ENCODE peak calls at places on chromosomes 11 and 22, in ten cellular contexts. One of them, this sample, is unnamed.

GRCh38 chr11:68012843-68013610 is 2.9 kb downstream of the ALDH3B1 start:
- DNase-seq in cardiac muscle cell: peak
- DNase-seq in A549: peak
- DNase-seq in right lobe of liver: no peak
- DNase-seq in psoas muscle: no peak
- DNase-seq in CD4-positive, alpha-beta memory T cell: no peak
- DNase-seq in brain microvascular endothelial cell: peak
- DNase-seq in heart right ventricle: no peak
- DNase-seq in fibroblast of mammary gland: peak
- DNase-seq in lower leg skin: no peak
- DNase-seq in this sample: peak

GRCh38 chr11:103464420-103464819 is 355.2 kb downstream of the DYNC2H1 start:
- DNase-seq in cardiac muscle cell: no peak
- DNase-seq in A549: no peak
- DNase-seq in right lobe of liver: no peak
- DNase-seq in psoas muscle: no peak
- DNase-seq in CD4-positive, alpha-beta memory T cell: no peak
- DNase-seq in brain microvascular endothelial cell: no peak
- DNase-seq in heart right ventricle: no peak
- DNase-seq in fibroblast of mammary gland: no peak
- DNase-seq in lower leg skin: no peak
- DNase-seq in this sample: no peak

GRCh38 chr11:13962562-13963168 is at the start of gene SPON1:
- DNase-seq in cardiac muscle cell: peak
- DNase-seq in A549: no peak
- DNase-seq in right lobe of liver: peak
- DNase-seq in psoas muscle: no peak
- DNase-seq in CD4-positive, alpha-beta memory T cell: peak
- DNase-seq in brain microvascular endothelial cell: no peak
- DNase-seq in heart right ventricle: peak
- DNase-seq in fibroblast of mammary gland: peak
- DNase-seq in lower leg skin: no peak
- DNase-seq in this sample: no peak

GRCh38 chr22:20646377-20646776 is 127.5 kb upstream of the SERPIND1 start:
- DNase-seq in cardiac muscle cell: no peak
- DNase-seq in A549: no peak
- DNase-seq in right lobe of liver: no peak
- DNase-seq in psoas muscle: no peak
- DNase-seq in CD4-positive, alpha-beta memory T cell: no peak
- DNase-seq in brain microvascular endothelial cell: no peak
- DNase-seq in heart right ventricle: no peak
- DNase-seq in fibroblast of mammary gland: no peak
- DNase-seq in lower leg skin: no peak
- DNase-seq in this sample: no peak

GRCh38 chr11:100833276-100833675 is 146.2 kb downstream of the ARHGAP42 start:
- DNase-seq in cardiac muscle cell: no peak
- DNase-seq in A549: no peak
- DNase-seq in right lobe of liver: no peak
- DNase-seq in psoas muscle: no peak
- DNase-seq in CD4-positive, alpha-beta memory T cell: no peak
- DNase-seq in brain microvascular endothelial cell: no peak
- DNase-seq in heart right ventricle: no peak
- DNase-seq in fibroblast of mammary gland: no peak
- DNase-seq in lower leg skin: no peak
- DNase-seq in this sample: no peak

GRCh38 chr22:19932367-19933206 is 9.0 kb upstream of the COMT start:
- DNase-seq in cardiac muscle cell: no peak
- DNase-seq in A549: no peak
- DNase-seq in right lobe of liver: no peak
- DNase-seq in psoas muscle: no peak
- DNase-seq in CD4-positive, alpha-beta memory T cell: no peak
- DNase-seq in brain microvascular endothelial cell: no peak
- DNase-seq in heart right ventricle: no peak
- DNase-seq in fibroblast of mammary gland: no peak
- DNase-seq in lower leg skin: peak
- DNase-seq in this sample: no peak

GRCh38 chr11:95711162-95711944 is 78.2 kb downstream of the FAM76B start:
- DNase-seq in cardiac muscle cell: peak
- DNase-seq in A549: no peak
- DNase-seq in right lobe of liver: no peak
- DNase-seq in psoas muscle: no peak
- DNase-seq in CD4-positive, alpha-beta memory T cell: no peak
- DNase-seq in brain microvascular endothelial cell: peak
- DNase-seq in heart right ventricle: no peak
- DNase-seq in fibroblast of mammary gland: peak
- DNase-seq in lower leg skin: no peak
- DNase-seq in this sample: peak

GRCh38 chr22:39392341-39392948 is 7.1 kb upstream of the TAB1 start:
- DNase-seq in cardiac muscle cell: peak
- DNase-seq in A549: no peak
- DNase-seq in right lobe of liver: no peak
- DNase-seq in psoas muscle: no peak
- DNase-seq in CD4-positive, alpha-beta memory T cell: no peak
- DNase-seq in brain microvascular endothelial cell: no peak
- DNase-seq in heart right ventricle: no peak
- DNase-seq in fibroblast of mammary gland: no peak
- DNase-seq in lower leg skin: no peak
- DNase-seq in this sample: no peak

GRCh38 chr11:58688779-58689503 is 42.8 kb downstream of the GLYAT start:
- DNase-seq in cardiac muscle cell: no peak
- DNase-seq in A549: no peak
- DNase-seq in right lobe of liver: no peak
- DNase-seq in psoas muscle: no peak
- DNase-seq in CD4-positive, alpha-beta memory T cell: no peak
- DNase-seq in brain microvascular endothelial cell: no peak
- DNase-seq in heart right ventricle: no peak
- DNase-seq in fibroblast of mammary gland: peak
- DNase-seq in lower leg skin: no peak
- DNase-seq in this sample: peak

GRCh38 chr11:79092791-79093313 is 348.0 kb downstream of the TENM4 start:
- DNase-seq in cardiac muscle cell: peak
- DNase-seq in A549: peak
- DNase-seq in right lobe of liver: no peak
- DNase-seq in psoas muscle: no peak
- DNase-seq in CD4-positive, alpha-beta memory T cell: no peak
- DNase-seq in brain microvascular endothelial cell: peak
- DNase-seq in heart right ventricle: no peak
- DNase-seq in fibroblast of mammary gland: peak
- DNase-seq in lower leg skin: peak
- DNase-seq in this sample: peak

GRCh38 chr11:76242004-76242779 is 35.9 kb upstream of the WNT11 start:
- DNase-seq in cardiac muscle cell: no peak
- DNase-seq in A549: no peak
- DNase-seq in right lobe of liver: no peak
- DNase-seq in psoas muscle: no peak
- DNase-seq in CD4-positive, alpha-beta memory T cell: no peak
- DNase-seq in brain microvascular endothelial cell: no peak
- DNase-seq in heart right ventricle: no peak
- DNase-seq in fibroblast of mammary gland: no peak
- DNase-seq in lower leg skin: no peak
- DNase-seq in this sample: no peak

GRCh38 chr11:60910281-60910687 is 3.7 kb upstream of the TMEM109 start:
- DNase-seq in cardiac muscle cell: no peak
- DNase-seq in A549: no peak
- DNase-seq in right lobe of liver: no peak
- DNase-seq in psoas muscle: no peak
- DNase-seq in CD4-positive, alpha-beta memory T cell: no peak
- DNase-seq in brain microvascular endothelial cell: no peak
- DNase-seq in heart right ventricle: no peak
- DNase-seq in fibroblast of mammary gland: no peak
- DNase-seq in lower leg skin: no peak
- DNase-seq in this sample: no peak

GRCh38 chr11:7538023-7538422 is 24.2 kb downstream of the PPFIBP2 start:
- DNase-seq in cardiac muscle cell: peak
- DNase-seq in A549: no peak
- DNase-seq in right lobe of liver: no peak
- DNase-seq in psoas muscle: peak
- DNase-seq in CD4-positive, alpha-beta memory T cell: no peak
- DNase-seq in brain microvascular endothelial cell: no peak
- DNase-seq in heart right ventricle: no peak
- DNase-seq in fibroblast of mammary gland: peak
- DNase-seq in lower leg skin: peak
- DNase-seq in this sample: peak

GRCh38 chr11:22703040-22703439 is 36.6 kb downstream of the GAS2 start:
- DNase-seq in cardiac muscle cell: peak
- DNase-seq in A549: peak
- DNase-seq in right lobe of liver: no peak
- DNase-seq in psoas muscle: no peak
- DNase-seq in CD4-positive, alpha-beta memory T cell: no peak
- DNase-seq in brain microvascular endothelial cell: peak
- DNase-seq in heart right ventricle: no peak
- DNase-seq in fibroblast of mammary gland: peak
- DNase-seq in lower leg skin: no peak
- DNase-seq in this sample: peak

GRCh38 chr11:130217632-130218031 is 58.0 kb downstream of the ST14 start:
- DNase-seq in cardiac muscle cell: no peak
- DNase-seq in A549: no peak
- DNase-seq in right lobe of liver: no peak
- DNase-seq in psoas muscle: no peak
- DNase-seq in CD4-positive, alpha-beta memory T cell: no peak
- DNase-seq in brain microvascular endothelial cell: no peak
- DNase-seq in heart right ventricle: no peak
- DNase-seq in fibroblast of mammary gland: no peak
- DNase-seq in lower leg skin: peak
- DNase-seq in this sample: no peak

GRCh38 chr11:67318239-67318555 is 14.9 kb downstream of the SSH3 start:
- DNase-seq in cardiac muscle cell: no peak
- DNase-seq in A549: no peak
- DNase-seq in right lobe of liver: no peak
- DNase-seq in psoas muscle: no peak
- DNase-seq in CD4-positive, alpha-beta memory T cell: no peak
- DNase-seq in brain microvascular endothelial cell: no peak
- DNase-seq in heart right ventricle: no peak
- DNase-seq in fibroblast of mammary gland: no peak
- DNase-seq in lower leg skin: no peak
- DNase-seq in this sample: no peak

GRCh38 chr22:40572976-40573375 is 63.5 kb downstream of the MRTFA start:
- DNase-seq in cardiac muscle cell: peak
- DNase-seq in A549: no peak
- DNase-seq in right lobe of liver: no peak
- DNase-seq in psoas muscle: no peak
- DNase-seq in CD4-positive, alpha-beta memory T cell: no peak
- DNase-seq in brain microvascular endothelial cell: no peak
- DNase-seq in heart right ventricle: no peak
- DNase-seq in fibroblast of mammary gland: peak
- DNase-seq in lower leg skin: peak
- DNase-seq in this sample: peak
- H3K4me3 ChIP-seq in cardiac muscle cell: no peak
- H3K4me3 ChIP-seq in A549: no peak
- H3K4me3 ChIP-seq in right lobe of liver: no peak
- H3K4me3 ChIP-seq in psoas muscle: no peak
- H3K4me3 ChIP-seq in CD4-positive, alpha-beta memory T cell: no peak
- H3K4me3 ChIP-seq in brain microvascular endothelial cell: no peak
- H3K4me3 ChIP-seq in heart right ventricle: no peak
- H3K4me3 ChIP-seq in fibroblast of mammary gland: no peak
- H3K4me3 ChIP-seq in lower leg skin: no peak
- H3K4me3 ChIP-seq in this sample: no peak

DNA sequence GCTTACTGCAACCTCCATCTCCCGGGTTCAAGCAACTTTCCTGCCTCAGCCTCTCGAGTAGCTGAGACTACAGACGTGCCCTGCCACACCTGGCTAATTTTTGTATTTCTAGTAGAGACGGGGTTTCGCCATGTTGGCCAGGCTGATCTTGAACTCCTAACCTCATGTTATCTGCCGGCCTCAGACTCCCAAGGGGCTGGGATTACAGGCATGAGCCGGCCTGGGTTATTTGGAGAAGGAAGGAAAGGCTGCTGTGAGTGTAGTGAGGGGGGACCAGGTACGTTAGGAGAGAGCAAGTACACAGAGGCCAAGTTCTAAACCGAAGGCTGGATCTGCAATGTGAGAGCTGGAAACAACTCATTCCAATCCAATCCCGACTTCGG is 453 bp downstream of the BATF2 start:
- DNase-seq in cardiac muscle cell: no peak
- DNase-seq in A549: no peak
- DNase-seq in right lobe of liver: no peak
- DNase-seq in psoas muscle: no peak
- DNase-seq in CD4-positive, alpha-beta memory T cell: no peak
- DNase-seq in brain microvascular endothelial cell: no peak
- DNase-seq in heart right ventricle: no peak
- DNase-seq in fibroblast of mammary gland: no peak
- DNase-seq in lower leg skin: no peak
- DNase-seq in this sample: no peak
- H3K4me3 ChIP-seq in cardiac muscle cell: no peak
- H3K4me3 ChIP-seq in A549: no peak
- H3K4me3 ChIP-seq in right lobe of liver: peak
- H3K4me3 ChIP-seq in psoas muscle: peak
- H3K4me3 ChIP-seq in CD4-positive, alpha-beta memory T cell: no peak
- H3K4me3 ChIP-seq in brain microvascular endothelial cell: peak
- H3K4me3 ChIP-seq in heart right ventricle: peak
- H3K4me3 ChIP-seq in fibroblast of mammary gland: no peak
- H3K4me3 ChIP-seq in lower leg skin: no peak
- H3K4me3 ChIP-seq in this sample: peak

GRCh38 chr11:69985654-69986420 is 92.3 kb upstream of the ANO1 start:
- DNase-seq in cardiac muscle cell: no peak
- DNase-seq in A549: no peak
- DNase-seq in right lobe of liver: peak
- DNase-seq in psoas muscle: peak
- DNase-seq in CD4-positive, alpha-beta memory T cell: no peak
- DNase-seq in brain microvascular endothelial cell: no peak
- DNase-seq in heart right ventricle: peak
- DNase-seq in fibroblast of mammary gland: no peak
- DNase-seq in lower leg skin: no peak
- DNase-seq in this sample: no peak
- H3K4me3 ChIP-seq in cardiac muscle cell: peak
- H3K4me3 ChIP-seq in A549: peak
- H3K4me3 ChIP-seq in right lobe of liver: peak
- H3K4me3 ChIP-seq in psoas muscle: peak
- H3K4me3 ChIP-seq in CD4-positive, alpha-beta memory T cell: no peak
- H3K4me3 ChIP-seq in brain microvascular endothelial cell: peak
- H3K4me3 ChIP-seq in heart right ventricle: peak
- H3K4me3 ChIP-seq in fibroblast of mammary gland: no peak
- H3K4me3 ChIP-seq in lower leg skin: no peak
- H3K4me3 ChIP-seq in this sample: no peak

GRCh38 chr11:47378011-47378835 is at the start of gene SPI1:
- DNase-seq in cardiac muscle cell: no peak
- DNase-seq in A549: no peak
- DNase-seq in right lobe of liver: peak
- DNase-seq in psoas muscle: peak
- DNase-seq in CD4-positive, alpha-beta memory T cell: no peak
- DNase-seq in brain microvascular endothelial cell: no peak
- DNase-seq in heart right ventricle: peak
- DNase-seq in fibroblast of mammary gland: no peak
- DNase-seq in lower leg skin: peak
- DNase-seq in this sample: no peak
- H3K4me3 ChIP-seq in cardiac muscle cell: no peak
- H3K4me3 ChIP-seq in A549: no peak
- H3K4me3 ChIP-seq in right lobe of liver: peak
- H3K4me3 ChIP-seq in psoas muscle: peak
- H3K4me3 ChIP-seq in CD4-positive, alpha-beta memory T cell: no peak
- H3K4me3 ChIP-seq in brain microvascular endothelial cell: no peak
- H3K4me3 ChIP-seq in heart right ventricle: peak
- H3K4me3 ChIP-seq in fibroblast of mammary gland: no peak
- H3K4me3 ChIP-seq in lower leg skin: peak
- H3K4me3 ChIP-seq in this sample: no peak

This sample was measured in AG10803.